ENCODE peak calls at places on chromosomes 4 and X, in nine cellular contexts. B, R, X, G, M, V, Q, O and L are unnamed samples.
A peak's percentile ranks its signal among the peaks of the same experiment; 100 is the strongest.

GRCh38 chrX:130083656-130084382 is 26.5 kb downstream of the ELF4 start:
- DNase-seq in B (no peak), R (no peak), X (no peak), G (no peak), M (no peak), V (no peak), Q (no peak), O (no peak), L (no peak)

GRCh38 chr4:22522706-22523501 is 7.0 kb upstream of the ADGRA3 start:
- DNase-seq in B (peak; percentile 12), R (no peak), X (no peak), G (no peak), M (no peak), V (no peak), Q (no peak), O (no peak), L (no peak)

GRCh38 chrX:27966955-27967354 is 14.3 kb downstream of the DCAF8L1 start:
- DNase-seq in B (peak; percentile 55), R (no peak), X (peak; percentile 45), G (no peak), M (no peak), V (no peak), Q (no peak), O (peak; percentile 26), L (no peak)

GRCh38 chr4:8281519-8282133 is 12.1 kb downstream of the HTRA3 start:
- DNase-seq in B (no peak), R (no peak), X (no peak), G (no peak), M (no peak), V (no peak), Q (no peak), O (no peak), L (no peak)

GRCh38 chrX:1323315-1323714 is 13.3 kb upstream of the IL3RA start:
- DNase-seq in B (peak; percentile 64), R (peak; percentile 72), X (peak; percentile 72), G (peak; percentile 4), M (peak; percentile 12), V (no peak), Q (peak; percentile 65), O (peak; percentile 32), L (peak; percentile 13)

GRCh38 chrX:154714925-154715324 is 36.0 kb downstream of the GAB3 start:
- DNase-seq in B (peak; percentile 76), R (no peak), X (peak; percentile 62), G (no peak), M (no peak), V (peak; percentile 11), Q (peak; percentile 23), O (peak; percentile 54), L (peak; percentile 56)

GRCh38 chr4:183503497-183504063 is 1.3 kb upstream of the ING2 start:
- DNase-seq in B (peak; percentile 35), R (no peak), X (no peak), G (no peak), M (no peak), V (no peak), Q (no peak), O (no peak), L (no peak)

GRCh38 chr4:38866973-38867477 is 581 bp upstream of the FAM114A1 start:
- DNase-seq in B (no peak), R (no peak), X (no peak), G (no peak), M (no peak), V (no peak), Q (no peak), O (no peak), L (no peak)

GRCh38 chrX:68419934-68420333 is 13.4 kb downstream of the OPHN1 start:
- DNase-seq in B (no peak), R (no peak), X (no peak), G (no peak), M (no peak), V (no peak), Q (no peak), O (no peak), L (no peak)

GRCh38 chr4:3464911-3465697 is 2.0 kb downstream of the DOK7 start:
- DNase-seq in B (no peak), R (no peak), X (no peak), G (no peak), M (no peak), V (no peak), Q (no peak), O (no peak), L (no peak)

GRCh38 chr4:4880492-4880891 is 21.0 kb downstream of the MSX1 start:
- DNase-seq in B (peak; percentile 29), R (no peak), X (no peak), G (no peak), M (no peak), V (no peak), Q (no peak), O (no peak), L (peak; percentile 23)

GRCh38 chr4:108611360-108611759 is 9.0 kb upstream of the RPL34 start:
- DNase-seq in B (no peak), R (no peak), X (no peak), G (no peak), M (no peak), V (no peak), Q (no peak), O (no peak), L (peak; percentile 27)

GRCh38 chr4:15116509-15117079 is 114.3 kb downstream of the CPEB2 start:
- DNase-seq in B (no peak), R (no peak), X (no peak), G (no peak), M (no peak), V (no peak), Q (no peak), O (peak; percentile 89), L (no peak)

GRCh38 chr4:28686618-28687017 is 1826.0 kb downstream of the STIM2 start:
- DNase-seq in B (peak; percentile 60), R (peak; percentile 60), X (peak; percentile 2), G (no peak), M (no peak), V (peak; percentile 1), Q (peak; percentile 58), O (peak; percentile 55), L (peak; percentile 56)

GRCh38 chr4:162952232-162952631 is 214.5 kb downstream of the NAF1 start:
- DNase-seq in B (peak; percentile 23), R (no peak), X (no peak), G (no peak), M (no peak), V (no peak), Q (peak; percentile 29), O (peak; percentile 56), L (peak; percentile 45)

GRCh38 chr4:151173751-151174325 is 74.4 kb downstream of the RPS3A start:
- DNase-seq in B (no peak), R (no peak), X (no peak), G (no peak), M (no peak), V (no peak), Q (no peak), O (no peak), L (no peak)

GRCh38 chrX:136711147-136711546 is 63.2 kb downstream of the CD40LG start:
- DNase-seq in B (peak; percentile 69), R (no peak), X (peak; percentile 29), G (no peak), M (no peak), V (no peak), Q (no peak), O (peak; percentile 50), L (peak; percentile 43)

GRCh38 chr4:82372502-82372873 is 1.3 kb downstream of the HNRNPD start:
- DNase-seq in B (peak; percentile 7), R (peak; percentile 50), X (peak; percentile 35), G (peak; percentile 20), M (peak; percentile 8), V (no peak), Q (no peak), O (peak; percentile 30), L (peak; percentile 61)

GRCh38 chrX:118740276-118740889 is 13.0 kb downstream of the IL13RA1 start:
- DNase-seq in B (no peak), R (no peak), X (no peak), G (no peak), M (no peak), V (no peak), Q (no peak), O (peak; percentile 35), L (no peak)

GRCh38 chrX:136495043-136495442 is 2.3 kb upstream of the HTATSF1 start:
- DNase-seq in B (no peak), R (no peak), X (no peak), G (no peak), M (no peak), V (no peak), Q (no peak), O (no peak), L (no peak)

GRCh38 chr4:79663865-79664264 is 255.8 kb upstream of the GK2 start:
- DNase-seq in B (no peak), R (no peak), X (no peak), G (no peak), M (no peak), V (no peak), Q (no peak), O (no peak), L (no peak)

GRCh38 chrX:45621356-45622041 is 420.8 kb upstream of the DIPK2B start:
- DNase-seq in B (peak; percentile 78), R (no peak), X (peak; percentile 54), G (no peak), M (no peak), V (no peak), Q (no peak), O (peak; percentile 44), L (peak; percentile 90)

GRCh38 chrX:41144873-41145272 is 59.6 kb downstream of the USP9X start:
- DNase-seq in B (no peak), R (no peak), X (no peak), G (no peak), M (no peak), V (no peak), Q (no peak), O (no peak), L (no peak)

GRCh38 chrX:128759745-128760144 is 707.5 kb upstream of the ACTRT1 start:
- DNase-seq in B (peak; percentile 63), R (no peak), X (no peak), G (no peak), M (no peak), V (no peak), Q (no peak), O (no peak), L (no peak)

GRCh38 chrX:69372435-69372834 is 131.7 kb upstream of the NALF2 start:
- DNase-seq in B (no peak), R (peak; percentile 6), X (no peak), G (no peak), M (no peak), V (no peak), Q (no peak), O (no peak), L (no peak)